ENCODE peak calls at places on chromosomes 2 and 18, in five cellular contexts. One of them, this sample, is unnamed.

GRCh38 chr2:147045113-147045512 is 799.7 kb upstream of the ACVR2A start:
- DNase-seq in AG04450: no peak
- DNase-seq in A549: no peak
- DNase-seq in Calu3: peak; percentile 77
- DNase-seq in pancreas: no peak
- DNase-seq in this sample: peak; percentile 8

GRCh38 chr2:126790987-126791780 is 107.5 kb upstream of the TEX51 start:
- DNase-seq in pancreas: no peak
- DNase-seq in Calu3: no peak
- DNase-seq in A549: no peak
- DNase-seq in AG04450: no peak
- DNase-seq in this sample: no peak

GRCh38 chr2:163610817-163611556 is 124.8 kb downstream of the FIGN start:
- DNase-seq in pancreas: no peak
- DNase-seq in Calu3: peak; percentile 43
- DNase-seq in AG04450: no peak
- DNase-seq in A549: peak; percentile 5
- DNase-seq in this sample: no peak

GRCh38 chr2:225010804-225011203 is 31.5 kb downstream of the DOCK10 start:
- DNase-seq in pancreas: no peak
- DNase-seq in AG04450: no peak
- DNase-seq in A549: peak; percentile 16
- DNase-seq in Calu3: no peak
- DNase-seq in this sample: peak; percentile 48

GRCh38 chr2:74199871-74200305 is 1.5 kb downstream of the MTHFD2 start:
- DNase-seq in A549: no peak
- DNase-seq in AG04450: no peak
- DNase-seq in Calu3: no peak
- DNase-seq in pancreas: no peak
- DNase-seq in this sample: no peak

GRCh38 chr2:185338104-185338503 is 400.5 kb upstream of the FSIP2 start:
- DNase-seq in Calu3: no peak
- DNase-seq in AG04450: no peak
- DNase-seq in pancreas: no peak
- DNase-seq in A549: no peak
- DNase-seq in this sample: no peak

GRCh38 chr2:19109521-19109920 is 248.9 kb downstream of the OSR1 start:
- DNase-seq in AG04450: no peak
- DNase-seq in A549: no peak
- DNase-seq in Calu3: no peak
- DNase-seq in pancreas: no peak
- DNase-seq in this sample: no peak

GRCh38 chr2:152755029-152755428 is 36.6 kb downstream of the ARL6IP6 start:
- DNase-seq in AG04450: no peak
- DNase-seq in pancreas: no peak
- DNase-seq in A549: no peak
- DNase-seq in Calu3: no peak
- DNase-seq in this sample: peak; percentile 12

GRCh38 chr18:3345885-3346284 is 84.0 kb downstream of the MYL12B start:
- DNase-seq in AG04450: no peak
- DNase-seq in Calu3: no peak
- DNase-seq in A549: no peak
- DNase-seq in pancreas: no peak
- DNase-seq in this sample: no peak

GRCh38 chr2:207088276-207088675 is 77.5 kb downstream of the KLF7 start:
- DNase-seq in Calu3: no peak
- DNase-seq in pancreas: no peak
- DNase-seq in A549: no peak
- DNase-seq in AG04450: no peak
- DNase-seq in this sample: no peak

GRCh38 chr2:2057125-2057721 is 273.9 kb downstream of the MYT1L start:
- DNase-seq in Calu3: no peak
- DNase-seq in AG04450: no peak
- DNase-seq in pancreas: no peak
- DNase-seq in A549: no peak
- DNase-seq in this sample: no peak

GRCh38 chr2:231415029-231415428 is 19.5 kb downstream of the B3GNT7 start:
- DNase-seq in A549: no peak
- DNase-seq in Calu3: no peak
- DNase-seq in pancreas: no peak
- DNase-seq in AG04450: no peak
- DNase-seq in this sample: no peak

GRCh38 chr2:19408592-19408991 is 50.2 kb upstream of the OSR1 start:
- DNase-seq in AG04450: no peak
- DNase-seq in Calu3: no peak
- DNase-seq in A549: no peak
- DNase-seq in pancreas: no peak
- DNase-seq in this sample: no peak

GRCh38 chr2:161166538-161167409 is 6.5 kb downstream of the TANK start:
- DNase-seq in A549: no peak
- DNase-seq in pancreas: no peak
- DNase-seq in Calu3: no peak
- DNase-seq in AG04450: no peak
- DNase-seq in this sample: no peak

GRCh38 chr2:126809357-126809756 is 89.3 kb upstream of the TEX51 start:
- DNase-seq in AG04450: no peak
- DNase-seq in pancreas: no peak
- DNase-seq in A549: no peak
- DNase-seq in Calu3: no peak
- DNase-seq in this sample: no peak

GRCh38 chr18:54641734-54642133 is 50.7 kb downstream of the DYNAP start:
- DNase-seq in Calu3: no peak
- DNase-seq in pancreas: no peak
- DNase-seq in AG04450: no peak
- DNase-seq in A549: no peak
- DNase-seq in this sample: no peak

GRCh38 chr18:54647176-54647575 is 56.1 kb downstream of the DYNAP start:
- DNase-seq in AG04450: no peak
- DNase-seq in A549: no peak
- DNase-seq in pancreas: no peak
- DNase-seq in Calu3: peak; percentile 48
- DNase-seq in this sample: no peak
- TF ChIP-seq CTCF in AG04450: peak; percentile 26
- TF ChIP-seq CTCF in A549: peak; percentile 50
- TF ChIP-seq CTCF in pancreas: peak; percentile 21
- TF ChIP-seq CTCF in Calu3: peak; percentile 56
- TF ChIP-seq CTCF in this sample: peak; percentile 30

GRCh38 chr2:55013936-55014335 is 36.3 kb downstream of the RTN4 start:
- DNase-seq in Calu3: no peak
- DNase-seq in A549: no peak
- DNase-seq in pancreas: no peak
- DNase-seq in AG04450: no peak
- DNase-seq in this sample: no peak
- TF ChIP-seq CTCF in Calu3: no peak
- TF ChIP-seq CTCF in A549: peak; percentile 37
- TF ChIP-seq CTCF in pancreas: no peak
- TF ChIP-seq CTCF in AG04450: no peak
- TF ChIP-seq CTCF in this sample: no peak

DNA sequence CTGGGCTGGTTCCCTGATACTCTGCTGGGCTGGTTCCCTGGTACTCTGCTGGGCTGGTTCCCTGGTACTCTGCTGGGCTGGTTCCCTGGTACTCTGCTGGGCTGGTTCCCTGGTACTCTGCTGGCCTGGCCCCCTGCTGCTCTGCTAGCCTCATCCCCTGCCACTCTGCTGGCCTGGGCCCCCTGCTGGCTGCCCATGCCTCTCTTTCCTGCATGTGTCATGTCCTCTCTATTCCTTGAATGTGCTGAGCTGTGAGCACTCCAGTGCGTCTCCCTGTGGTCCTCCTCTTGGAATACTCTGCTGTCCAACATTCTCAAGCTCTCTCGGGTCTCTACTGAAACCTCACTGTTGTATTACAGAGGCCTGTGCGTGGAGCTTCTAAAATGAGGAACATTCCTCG is 216.3 kb downstream of the RNF144A start:
- DNase-seq in pancreas: no peak
- DNase-seq in Calu3: peak; percentile 36
- DNase-seq in AG04450: no peak
- DNase-seq in A549: no peak
- DNase-seq in this sample: no peak
- TF ChIP-seq CTCF in pancreas: no peak
- TF ChIP-seq CTCF in Calu3: no peak
- TF ChIP-seq CTCF in AG04450: no peak
- TF ChIP-seq CTCF in A549: no peak
- TF ChIP-seq CTCF in this sample: no peak

DNA sequence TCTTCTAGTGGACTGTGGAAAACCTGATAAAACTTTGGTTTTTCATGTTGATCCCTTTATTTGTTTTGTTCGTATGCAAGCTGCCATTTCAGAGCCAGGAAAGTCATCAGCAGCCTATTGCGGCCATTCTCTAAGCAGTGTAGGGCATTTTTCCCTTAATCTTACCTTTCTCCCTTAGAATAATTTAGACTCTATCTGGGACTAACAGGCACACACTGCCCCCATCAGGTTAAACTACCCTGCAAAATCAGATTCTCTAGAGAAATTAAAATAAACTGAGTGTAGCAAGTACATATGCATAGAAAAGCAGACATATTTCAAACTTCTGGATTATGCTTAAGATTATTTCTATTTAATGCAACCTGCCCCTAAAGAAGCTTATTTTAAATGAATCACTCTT is 347.4 kb downstream of the METTL4 start:
- DNase-seq in pancreas: no peak
- DNase-seq in A549: no peak
- DNase-seq in AG04450: no peak
- DNase-seq in Calu3: peak; percentile 52
- DNase-seq in this sample: peak; percentile 7
- TF ChIP-seq CTCF in pancreas: peak; percentile 24
- TF ChIP-seq CTCF in A549: peak; percentile 34
- TF ChIP-seq CTCF in AG04450: peak; percentile 68
- TF ChIP-seq CTCF in Calu3: peak; percentile 40
- TF ChIP-seq CTCF in this sample: peak; percentile 48

GRCh38 chr2:158460632-158461297 is 4.0 kb downstream of the PKP4 start:
- DNase-seq in pancreas: no peak
- DNase-seq in A549: no peak
- DNase-seq in Calu3: peak; percentile 15
- DNase-seq in AG04450: no peak
- DNase-seq in this sample: no peak
- TF ChIP-seq CTCF in pancreas: no peak
- TF ChIP-seq CTCF in A549: no peak
- TF ChIP-seq CTCF in Calu3: no peak
- TF ChIP-seq CTCF in AG04450: peak; percentile 21
- TF ChIP-seq CTCF in this sample: peak; percentile 17

GRCh38 chr2:25851740-25852503 is 26.4 kb downstream of the ASXL2 start:
- DNase-seq in Calu3: peak; percentile 34
- DNase-seq in AG04450: peak; percentile 65
- DNase-seq in pancreas: no peak
- DNase-seq in A549: peak; percentile 68
- DNase-seq in this sample: peak; percentile 81
- TF ChIP-seq CTCF in Calu3: no peak
- TF ChIP-seq CTCF in AG04450: peak; percentile 62
- TF ChIP-seq CTCF in pancreas: peak; percentile 69
- TF ChIP-seq CTCF in A549: peak; percentile 97
- TF ChIP-seq CTCF in this sample: peak; percentile 72

DNA sequence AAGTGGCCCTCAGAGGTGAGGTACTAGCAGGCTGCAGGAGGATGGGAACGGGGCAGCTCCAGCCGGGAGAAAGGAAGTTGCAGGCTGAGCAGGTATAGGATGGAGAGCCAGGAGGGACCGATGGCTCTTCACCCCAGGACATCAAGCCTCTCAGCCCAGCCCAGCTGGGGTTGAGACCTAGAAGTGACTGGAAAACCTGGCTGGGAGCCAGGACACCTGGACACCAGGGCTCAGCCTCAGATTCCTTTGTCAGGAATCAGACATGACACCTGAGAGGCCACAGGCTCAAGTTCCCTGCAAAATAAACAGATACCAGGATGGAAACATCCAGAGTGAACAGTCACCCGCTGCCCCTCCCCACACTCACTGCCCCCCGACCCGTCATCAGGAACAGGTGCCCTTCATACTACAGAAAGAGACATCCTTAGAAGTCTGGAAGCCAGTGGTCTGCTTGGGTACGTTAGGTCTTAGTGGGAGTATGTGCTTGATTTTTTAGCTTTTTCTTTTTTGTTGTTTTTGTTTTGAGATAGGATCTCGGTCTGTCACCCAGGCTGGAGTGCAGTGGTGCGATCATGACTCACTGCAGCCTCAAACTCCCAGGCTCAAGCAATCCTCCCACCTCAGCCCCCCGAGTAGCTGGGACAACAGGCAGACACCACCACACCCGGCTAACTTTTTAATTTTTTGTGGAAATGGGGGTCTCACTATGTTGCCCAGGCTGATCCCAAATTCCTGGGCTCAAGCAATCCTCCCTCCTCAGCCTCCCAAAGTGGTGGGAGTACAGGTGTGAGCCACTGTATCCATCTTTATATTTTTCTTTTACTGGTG is 95.7 kb upstream of the STPG4 start:
- DNase-seq in Calu3: peak; percentile 58
- DNase-seq in AG04450: no peak
- DNase-seq in A549: no peak
- DNase-seq in pancreas: no peak
- DNase-seq in this sample: no peak
- TF ChIP-seq CTCF in Calu3: no peak
- TF ChIP-seq CTCF in AG04450: no peak
- TF ChIP-seq CTCF in A549: no peak
- TF ChIP-seq CTCF in pancreas: no peak
- TF ChIP-seq CTCF in this sample: no peak

GRCh38 chr2:104120144-104120543 is 733.8 kb upstream of the POU3F3 start:
- DNase-seq in pancreas: no peak
- DNase-seq in A549: no peak
- DNase-seq in AG04450: no peak
- DNase-seq in Calu3: no peak
- DNase-seq in this sample: no peak

GRCh38 chr2:104127049-104127770 is 726.7 kb upstream of the POU3F3 start:
- DNase-seq in AG04450: no peak
- DNase-seq in pancreas: no peak
- DNase-seq in A549: no peak
- DNase-seq in Calu3: no peak
- DNase-seq in this sample: no peak

GRCh38 chr2:104125096-104125495 is 728.8 kb upstream of the POU3F3 start:
- DNase-seq in A549: no peak
- DNase-seq in Calu3: no peak
- DNase-seq in pancreas: no peak
- DNase-seq in AG04450: no peak
- DNase-seq in this sample: no peak
- TF ChIP-seq CTCF in A549: no peak
- TF ChIP-seq CTCF in Calu3: no peak
- TF ChIP-seq CTCF in pancreas: no peak
- TF ChIP-seq CTCF in AG04450: no peak
- TF ChIP-seq CTCF in this sample: no peak